ENCODE peak calls at places on chromosomes 4 and X, in eight cellular contexts. L is breast epithelium, S is stomach, J is sigmoid colon, D is GM23338, B is endothelial cell of umbilical vein, C is SK-N-SH, X is transverse colon. M is an unnamed sample.

GRCh38 chrX:129755779-129756650 is 17.2 kb downstream of the XPNPEP2 start:
- DNase-seq in L (no peak), S (no peak), J (no peak), D (peak; percentile 55), B (no peak), C (no peak), X (no peak), M (no peak)

GRCh38 chr4:37531156-37531555 is 155.0 kb downstream of the RELL1 start:
- DNase-seq in L (no peak), S (no peak), J (no peak), D (no peak), B (no peak), C (no peak), X (no peak), M (no peak)

GRCh38 chr4:130210871-130211270 is 1114.9 kb downstream of the C4orf33 start:
- DNase-seq in L (no peak), S (no peak), J (no peak), D (no peak), B (peak; percentile 56), C (no peak), X (no peak), M (no peak)

GRCh38 chr4:78864405-78865024 is 74.7 kb downstream of the PAQR3 start:
- DNase-seq in L (no peak), S (no peak), J (no peak), D (peak; percentile 72), B (peak; percentile 85), C (peak; percentile 34), X (no peak), M (no peak)

GRCh38 chrX:18010251-18010650 is 149.2 kb upstream of the RAI2 start:
- DNase-seq in L (no peak), S (no peak), J (no peak), D (no peak), B (no peak), C (no peak), X (no peak), M (no peak)

GRCh38 chrX:150887906-150888465 is 10.5 kb downstream of the CD99L2 start:
- DNase-seq in L (no peak), S (no peak), J (no peak), D (no peak), B (no peak), C (no peak), X (no peak), M (no peak)

GRCh38 chrX:41265615-41266014 is 68.3 kb upstream of the DDX3X start:
- DNase-seq in L (no peak), S (no peak), J (peak; percentile 83), D (no peak), B (no peak), C (no peak), X (peak; percentile 41), M (no peak)

GRCh38 chrX:38959736-38960534 is 158.7 kb downstream of the MID1IP1 start:
- DNase-seq in L (no peak), S (no peak), J (no peak), D (peak; percentile 37), B (no peak), C (no peak), X (no peak), M (no peak)

GRCh38 chr4:152087335-152087734 is 326.5 kb upstream of the GATB start:
- DNase-seq in L (no peak), S (no peak), J (no peak), D (no peak), B (no peak), C (no peak), X (no peak), M (no peak)

GRCh38 chr4:142097015-142097414 is 460.6 kb downstream of the IL15 start:
- DNase-seq in L (no peak), S (no peak), J (no peak), D (no peak), B (no peak), C (no peak), X (no peak), M (no peak)

GRCh38 chr4:185115827-185116232 is 27.2 kb upstream of the SLC25A4 start:
- DNase-seq in L (no peak), S (peak; percentile 82), J (no peak), D (peak; percentile 88), B (peak; percentile 51), C (peak; percentile 86), X (peak; percentile 24), M (no peak)

GRCh38 chr4:99857302-99857701 is 36.9 kb downstream of the LAMTOR3 start:
- DNase-seq in L (no peak), S (no peak), J (no peak), D (no peak), B (no peak), C (no peak), X (no peak), M (no peak)

GRCh38 chrX:23292979-23293651 is 41.5 kb upstream of the PTCHD1 start:
- DNase-seq in L (no peak), S (no peak), J (peak; percentile 64), D (peak; percentile 3), B (no peak), C (no peak), X (no peak), M (no peak)

GRCh38 chrX:55135171-55135570 is 46.4 kb downstream of the PAGE2 start:
- DNase-seq in L (no peak), S (peak; percentile 48), J (no peak), D (peak; percentile 20), B (peak; percentile 59), C (peak; percentile 41), X (peak; percentile 43), M (no peak)

GRCh38 chrX:24513416-24513815 is 48.3 kb downstream of the PDK3 start:
- DNase-seq in L (no peak), S (no peak), J (no peak), D (no peak), B (no peak), C (no peak), X (no peak), M (no peak)

GRCh38 chrX:85017721-85018120 is 14.0 kb downstream of the APOOL start:
- DNase-seq in L (no peak), S (no peak), J (no peak), D (no peak), B (no peak), C (no peak), X (no peak), M (no peak)

GRCh38 chr4:40337081-40337480 is 1.9 kb downstream of the CHRNA9 start:
- DNase-seq in L (no peak), S (no peak), J (no peak), D (no peak), B (no peak), C (no peak), X (no peak), M (no peak)

GRCh38 chrX:154370300-154370881 is 4.0 kb downstream of the FLNA start:
- DNase-seq in L (no peak), S (no peak), J (no peak), D (no peak), B (peak; percentile 26), C (peak; percentile 61), X (no peak), M (no peak)

GRCh38 chr4:185559913-185560281 is 24.6 kb upstream of the PDLIM3 start:
- DNase-seq in L (peak; percentile 79), S (peak; percentile 47), J (no peak), D (no peak), B (peak; percentile 82), C (no peak), X (no peak), M (no peak)

GRCh38 chr4:82630079-82630478 is 68.3 kb upstream of the TMEM150C start:
- DNase-seq in L (no peak), S (no peak), J (no peak), D (no peak), B (no peak), C (no peak), X (no peak), M (no peak)

GRCh38 chr4:20895208-20895607 is 194.9 kb downstream of the PACRGL start:
- DNase-seq in L (no peak), S (no peak), J (no peak), D (no peak), B (no peak), C (no peak), X (no peak), M (no peak)

GRCh38 chr4:117477925-117478324 is 392.5 kb upstream of the TRAM1L1 start:
- DNase-seq in L (no peak), S (no peak), J (no peak), D (no peak), B (no peak), C (no peak), X (no peak), M (no peak)

DNA sequence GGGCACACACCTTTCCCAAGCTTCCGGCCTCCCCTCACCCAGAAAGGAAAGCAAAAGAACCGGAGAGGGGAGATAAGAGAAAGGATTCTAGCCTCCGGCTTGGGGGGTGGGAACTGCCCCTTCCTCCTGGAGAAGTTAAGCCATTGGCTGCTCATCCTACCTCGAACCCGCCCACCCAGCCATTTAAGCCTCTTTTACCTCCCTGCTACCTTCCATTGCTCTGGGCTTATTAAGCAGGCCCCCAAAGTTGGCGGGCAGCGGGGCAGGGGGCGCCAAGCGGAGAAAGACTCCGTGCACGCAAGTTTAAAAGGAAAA is 2.3 kb downstream of the MAML3 start:
- DNase-seq in L (peak; percentile 76), S (peak; percentile 87), J (peak; percentile 90), D (peak; percentile 95), B (peak; percentile 95), C (peak; percentile 92), X (peak; percentile 84), M (no peak)
- TF ChIP-seq POLR2AphosphoS5 in L (no peak), S (peak; percentile 26), J (peak; percentile 61), D (peak; percentile 81), B (peak; percentile 48), C (peak; percentile 72), X (no peak), M (no peak)

GRCh38 chr4:88592600-88593448 is 544 bp downstream of the HERC3 start:
- DNase-seq in L (peak; percentile 67), S (peak; percentile 84), J (peak; percentile 85), D (peak; percentile 69), B (peak; percentile 76), C (peak; percentile 93), X (peak; percentile 86), M (peak; percentile 88)
- TF ChIP-seq POLR2AphosphoS5 in L (no peak), S (peak; percentile 90), J (peak; percentile 87), D (no peak), B (peak; percentile 17), C (no peak), X (peak; percentile 90), M (no peak)

GRCh38 chr4:14906805-14907204 is 95.5 kb upstream of the CPEB2 start:
- DNase-seq in L (no peak), S (no peak), J (no peak), D (no peak), B (no peak), C (no peak), X (no peak), M (no peak)
- TF ChIP-seq POLR2AphosphoS5 in L (no peak), S (no peak), J (no peak), D (no peak), B (no peak), C (no peak), X (no peak), M (no peak)

DNA sequence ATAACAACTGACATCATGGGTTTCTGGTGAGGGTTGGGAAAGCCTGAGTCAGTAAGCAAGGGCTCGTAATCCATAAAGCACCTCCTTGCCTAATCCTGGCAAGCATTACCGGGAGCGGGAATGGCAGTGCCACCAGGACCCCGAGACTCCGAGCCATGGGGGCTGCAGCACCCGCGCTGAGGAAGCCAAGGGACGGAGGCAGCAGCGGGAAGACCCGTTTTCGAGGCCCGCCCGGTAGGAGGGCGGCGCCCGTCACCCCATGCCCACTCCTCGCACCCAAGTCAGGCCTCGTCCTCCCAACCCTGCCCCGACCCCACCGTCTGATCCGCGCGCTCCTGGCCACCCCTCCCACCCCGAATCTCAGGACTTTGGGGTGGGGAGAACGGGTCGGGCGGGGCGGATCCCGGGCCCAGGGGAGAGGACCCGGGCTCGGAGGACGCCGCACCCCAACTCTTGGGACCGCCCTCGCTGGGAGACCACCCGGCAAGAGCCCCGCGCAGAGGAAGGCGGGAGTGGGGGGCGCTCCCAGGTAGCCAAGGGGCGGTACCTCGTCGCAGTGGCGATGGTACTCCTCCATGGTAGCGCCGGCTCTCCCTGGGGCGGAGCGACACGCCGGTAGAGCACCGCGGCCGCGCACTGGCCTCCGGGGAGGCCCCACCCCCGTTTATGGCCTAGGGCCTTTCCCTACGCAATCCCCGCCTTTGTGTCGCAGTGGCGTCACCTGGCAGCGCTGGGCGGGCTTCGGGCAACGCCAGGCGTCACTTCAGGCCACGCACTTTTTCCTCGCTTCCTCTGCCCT is at the start of gene DYNLT3:
- DNase-seq in L (peak; percentile 55), S (peak; percentile 86), J (peak; percentile 90), D (peak; percentile 79), B (peak; percentile 83), C (peak; percentile 50), X (peak; percentile 90), M (peak; percentile 43)
- TF ChIP-seq POLR2AphosphoS5 in L (peak; percentile 68), S (peak; percentile 92), J (peak; percentile 95), D (peak; percentile 63), B (no peak), C (no peak), X (peak; percentile 92), M (no peak)

M was measured in GM12892.